ENCODE peak calls at places on chromosomes 3 and 15, in four cellular contexts. X, L, V and D are unnamed samples.
A peak's percentile ranks its signal among the peaks of the same experiment; 100 is the strongest.

GRCh38 chr15:33858836-33859235 is 109.5 kb upstream of the CHRM5 start:
- DNase-seq in X (no peak), L (no peak), V (no peak), D (no peak)

GRCh38 chr15:77033729-77034619 is 36.9 kb downstream of the TSPAN3 start:
- DNase-seq in X (no peak), L (no peak), V (no peak), D (peak; percentile 7)

GRCh38 chr3:195760345-195760983 is 39.7 kb downstream of the MUC20 start:
- DNase-seq in X (no peak), L (no peak), V (no peak), D (no peak)

GRCh38 chr3:139299261-139300132 is 44.3 kb upstream of the MRPS22 start:
- DNase-seq in X (no peak), L (peak; percentile 93), V (no peak), D (no peak)

GRCh38 chr3:38036286-38036685 is 2.7 kb upstream of the DLEC1 start:
- DNase-seq in X (no peak), L (no peak), V (no peak), D (no peak)

GRCh38 chr15:89442671-89443307 is 53.6 kb downstream of the RHCG start:
- DNase-seq in X (no peak), L (peak; percentile 79), V (no peak), D (peak; percentile 78)

GRCh38 chr3:78204977-78205376 is 1165.1 kb downstream of the ROBO2 start:
- DNase-seq in X (no peak), L (no peak), V (no peak), D (no peak)

GRCh38 chr3:143484851-143485512 is 363.3 kb downstream of the SLC9A9 start:
- DNase-seq in X (no peak), L (peak; percentile 47), V (no peak), D (no peak)

GRCh38 chr3:99915911-99916310 is 98.2 kb downstream of the CMSS1 start:
- DNase-seq in X (no peak), L (no peak), V (no peak), D (no peak)

GRCh38 chr3:66800941-66801545 is 197.1 kb upstream of the KBTBD8 start:
- DNase-seq in X (no peak), L (no peak), V (no peak), D (no peak)

GRCh38 chr3:139108253-139108969 is 63.7 kb upstream of the PRR23C start:
- DNase-seq in X (no peak), L (no peak), V (no peak), D (no peak)

GRCh38 chr15:52282418-52282817 is 13.2 kb downstream of the MYO5C start:
- DNase-seq in X (no peak), L (no peak), V (no peak), D (no peak)

GRCh38 chr15:52281085-52282035 is 14.2 kb downstream of the MYO5C start:
- DNase-seq in X (no peak), L (no peak), V (no peak), D (no peak)

GRCh38 chr15:52287114-52287513 is 8.5 kb downstream of the MYO5C start:
- DNase-seq in X (no peak), L (no peak), V (no peak), D (no peak)

GRCh38 chr15:52283281-52283680 is 12.3 kb downstream of the MYO5C start:
- DNase-seq in X (no peak), L (no peak), V (no peak), D (no peak)

DNA sequence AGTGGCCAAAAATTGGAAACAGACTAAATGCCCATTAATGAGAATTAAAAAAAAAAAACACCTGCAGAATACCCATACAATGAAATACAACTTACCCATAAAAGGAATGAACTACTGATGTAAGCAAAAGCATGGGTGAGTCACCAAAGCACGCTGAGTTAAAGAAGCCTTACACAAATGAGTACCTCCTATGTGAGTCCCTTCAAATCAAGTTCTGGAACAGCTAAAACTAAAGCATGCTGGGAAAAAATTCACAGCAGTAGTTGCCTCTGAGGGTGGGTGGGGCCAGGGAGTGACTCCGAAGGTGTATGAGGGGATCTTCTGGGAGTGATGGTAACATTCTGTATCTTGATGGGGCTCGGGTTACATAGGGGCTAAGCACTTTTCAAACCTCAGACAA is 11.4 kb downstream of the MYO5C start:
- DNase-seq in X (no peak), L (no peak), V (no peak), D (no peak)
- TF ChIP-seq SPI1 in X (no peak), L (no peak), V (no peak), D (no peak)

DNA sequence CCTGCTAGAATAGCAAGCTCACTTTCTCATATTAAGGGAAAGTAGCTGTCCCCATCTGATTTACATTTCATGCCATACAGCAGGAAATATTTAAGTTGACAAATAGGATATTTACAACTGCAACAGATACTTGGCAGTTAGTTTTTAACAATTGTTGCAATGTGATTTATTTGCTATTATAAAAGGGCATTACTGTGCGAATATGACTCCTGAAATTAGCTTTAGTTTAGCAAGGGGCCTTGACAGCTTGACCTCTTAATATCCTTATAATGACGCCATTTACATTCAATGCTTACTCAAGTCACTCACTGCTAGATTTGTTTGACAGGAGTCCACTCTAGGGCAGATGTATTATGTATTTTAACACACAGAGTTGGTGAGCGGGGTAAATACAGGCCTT is 58.1 kb upstream of the C15orf61 start:
- DNase-seq in X (no peak), L (no peak), V (no peak), D (no peak)
- TF ChIP-seq POLR2AphosphoS5 in X (no peak), L (no peak), V (no peak), D (no peak)

DNA sequence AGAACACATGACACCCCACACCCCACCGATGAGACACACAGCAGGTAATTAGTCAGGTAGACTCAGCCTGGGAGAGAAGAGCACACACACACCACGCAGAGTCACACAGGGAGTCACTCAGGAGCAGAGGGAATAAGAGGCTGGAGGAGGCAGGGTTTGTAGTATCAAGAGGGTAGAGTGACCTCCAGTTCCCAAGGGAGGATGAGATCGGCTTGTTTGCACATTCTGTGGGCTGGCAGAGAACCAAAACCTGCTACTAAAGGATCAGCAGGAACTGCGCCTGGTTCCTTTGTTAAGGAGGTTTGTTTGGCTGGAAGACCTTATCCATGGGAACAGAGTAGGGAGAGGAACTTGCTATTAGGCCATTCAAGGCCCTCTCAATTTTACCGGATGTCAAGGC is 281.4 kb upstream of the SLCO3A1 start:
- DNase-seq in X (no peak), L (no peak), V (no peak), D (no peak)
- TF ChIP-seq SPI1 in X (no peak), L (no peak), V (no peak), D (no peak)

DNA sequence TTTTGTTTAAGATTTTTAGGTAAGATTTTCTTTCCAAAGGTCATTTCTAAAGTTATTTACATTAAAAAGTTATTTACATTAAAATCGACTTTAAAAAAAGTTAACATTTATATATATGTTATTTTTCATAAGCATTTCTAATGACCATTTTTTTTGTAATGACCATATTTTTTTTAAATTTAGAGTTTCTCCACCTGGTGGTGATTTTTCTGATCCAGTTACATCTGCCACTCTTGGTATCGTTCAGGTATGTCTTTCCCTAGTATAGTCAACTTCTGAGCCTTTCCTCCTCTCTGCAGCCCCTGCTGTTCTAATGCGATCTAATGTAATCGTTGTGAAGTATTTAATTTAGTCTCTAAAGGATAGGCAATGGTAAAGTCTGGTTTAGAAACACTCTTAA is 42.9 kb upstream of the GRAMD1C start:
- DNase-seq in X (no peak), L (peak; percentile 10), V (no peak), D (no peak)
- TF ChIP-seq POLR2AphosphoS5 in X (no peak), L (no peak), V (no peak), D (no peak)

GRCh38 chr3:31776016-31776415 is 205.0 kb downstream of the OSBPL10 start:
- DNase-seq in X (no peak), L (no peak), V (no peak), D (no peak)
- TF ChIP-seq SPI1 in X (no peak), L (no peak), V (no peak), D (no peak)